ENCODE peak calls at places on chromosomes 4 and X, in four cellular contexts. I, A, M and F are unnamed samples.

GRCh38 chr4:8388471-8388870 is 52.1 kb downstream of the ACOX3 start:
- DNase-seq in I (no peak), A (no peak), M (no peak), F (no peak)

GRCh38 chr4:109111031-109111430 is 191.4 kb downstream of the COL25A1 start:
- DNase-seq in I (no peak), A (no peak), M (no peak), F (no peak)

GRCh38 chr4:6740347-6740746 is 24.4 kb downstream of the BLOC1S4 start:
- DNase-seq in I (no peak), A (no peak), M (no peak), F (no peak)

GRCh38 chrX:150355898-150356297 is 7.2 kb upstream of the MAMLD1 start:
- DNase-seq in I (no peak), A (no peak), M (no peak), F (no peak)

GRCh38 chr4:41646862-41647261 is 101.7 kb downstream of the PHOX2B start:
- DNase-seq in I (no peak), A (no peak), M (no peak), F (no peak)

GRCh38 chr4:47251363-47252135 is 212.0 kb downstream of the COMMD8 start:
- DNase-seq in I (no peak), A (no peak), M (no peak), F (no peak)

GRCh38 chr4:142741995-142742394 is 104.1 kb downstream of the INPP4B start:
- DNase-seq in I (no peak), A (no peak), M (no peak), F (no peak)

GRCh38 chrX:20802036-20802435 is 535.3 kb upstream of the RPS6KA3 start:
- DNase-seq in I (no peak), A (no peak), M (no peak), F (no peak)

GRCh38 chr4:2260336-2261109 is 1.4 kb downstream of the MXD4 start:
- DNase-seq in I (no peak), A (peak), M (no peak), F (peak)

GRCh38 chr4:36288727-36289126 is 7.3 kb downstream of the DTHD1 start:
- DNase-seq in I (no peak), A (no peak), M (no peak), F (no peak)

GRCh38 chr4:7786517-7786916 is 153.1 kb downstream of the AFAP1 start:
- DNase-seq in I (no peak), A (no peak), M (no peak), F (no peak)

GRCh38 chr4:24521544-24521943 is 62.8 kb downstream of the DHX15 start:
- DNase-seq in I (no peak), A (no peak), M (no peak), F (no peak)